ENCODE peak calls at places on chromosomes 13 and 19, in nine cellular contexts. C is psoas muscle; U is lung; S is right atrium auricular region; X is GM23338; A is mammary epithelial cell; T is OCI-LY7; Z is keratinocyte; H is CD4-positive, alpha-beta memory T cell. V is an unnamed sample. For H3K4me1 and H3K36me3, the result is how much of the 10 kb centered on the place peaks cover.

GRCh38 chr19:720691-721160 is 12.0 kb downstream of the PALM start:
- DNase-seq in C (no peak), U (no peak), S (no peak), X (peak), A (no peak), T (no peak), Z (no peak), H (no peak), V (no peak)

GRCh38 chr13:21344662-21345176 is 114.4 kb downstream of the ZDHHC20 start:
- DNase-seq in C (no peak), U (no peak), S (no peak), X (no peak), A (no peak), T (peak), Z (no peak), H (peak), V (no peak)

GRCh38 chr19:24033308-24033961 is 53.6 kb upstream of the ZNF254 start:
- DNase-seq in C (peak), U (peak), S (peak), X (peak), A (peak), T (peak), Z (no peak), H (peak), V (peak)

GRCh38 chr19:33459691-33460090 is 61.9 kb downstream of the PEPD start:
- DNase-seq in C (no peak), U (no peak), S (no peak), X (no peak), A (no peak), T (no peak), Z (no peak), H (no peak), V (no peak)

GRCh38 chr13:98286814-98287213 is 109.7 kb upstream of the RNF113B start:
- DNase-seq in C (no peak), U (no peak), S (no peak), X (no peak), A (no peak), T (no peak), Z (no peak), H (no peak), V (no peak)

GRCh38 chr19:49636230-49636932 is 3.6 kb downstream of the RRAS start:
- DNase-seq in C (no peak), U (no peak), S (no peak), X (no peak), A (no peak), T (no peak), Z (no peak), H (no peak), V (no peak)

GRCh38 chr13:40094056-40094455 is 438.6 kb downstream of the COG6 start:
- DNase-seq in C (no peak), U (no peak), S (no peak), X (no peak), A (peak), T (no peak), Z (no peak), H (no peak), V (no peak)

GRCh38 chr13:49206641-49207040 is 13.5 kb upstream of the MLNR start:
- DNase-seq in C (no peak), U (no peak), S (no peak), X (no peak), A (no peak), T (no peak), Z (no peak), H (no peak), V (no peak)

GRCh38 chr19:19600793-19601346 is 17.6 kb downstream of the PBX4 start:
- DNase-seq in C (no peak), U (no peak), S (no peak), X (no peak), A (no peak), T (no peak), Z (no peak), H (no peak), V (no peak)

GRCh38 chr19:10565028-10565566 is 713 bp downstream of the KRI1 start:
- DNase-seq in C (peak), U (no peak), S (no peak), X (peak), A (no peak), T (peak), Z (no peak), H (peak), V (no peak)

GRCh38 chr19:29714953-29715694 is at the start of gene C19orf12:
- DNase-seq in C (peak), U (peak), S (no peak), X (peak), A (peak), T (peak), Z (no peak), H (no peak), V (no peak)

GRCh38 chr13:52842440-52842839 is 6.0 kb downstream of the PCDH8 start:
- DNase-seq in C (no peak), U (no peak), S (no peak), X (no peak), A (no peak), T (no peak), Z (no peak), H (no peak), V (no peak)

GRCh38 chr13:38979891-38980627 is 10.6 kb downstream of the STOML3 start:
- DNase-seq in C (peak), U (no peak), S (no peak), X (peak), A (no peak), T (no peak), Z (no peak), H (no peak), V (no peak)

GRCh38 chr19:16078759-16079707 is 2.7 kb downstream of the TPM4 start:
- DNase-seq in C (peak), U (peak), S (peak), X (peak), A (peak), T (peak), Z (peak), H (peak), V (no peak)

GRCh38 chr19:42005504-42005903 is 11.5 kb upstream of the ATP1A3 start:
- DNase-seq in C (no peak), U (no peak), S (no peak), X (no peak), A (no peak), T (no peak), Z (no peak), H (no peak), V (no peak)

GRCh38 chr13:75101997-75102720 is 379.8 kb downstream of the TBC1D4 start:
- DNase-seq in C (no peak), U (no peak), S (no peak), X (peak), A (peak), T (no peak), Z (no peak), H (no peak), V (no peak)

GRCh38 chr19:15913384-15913783 is 15.5 kb upstream of the CYP4F2 start:
- DNase-seq in C (no peak), U (no peak), S (peak), X (no peak), A (no peak), T (no peak), Z (no peak), H (no peak), V (no peak)

GRCh38 chr13:48942131-48942530 is 33.6 kb upstream of the FNDC3A start:
- DNase-seq in C (no peak), U (no peak), S (no peak), X (no peak), A (peak), T (no peak), Z (no peak), H (no peak), V (no peak)

GRCh38 chr13:96191367-96191766 is 101.5 kb downstream of the HS6ST3 start:
- DNase-seq in C (no peak), U (no peak), S (no peak), X (no peak), A (no peak), T (no peak), Z (no peak), H (no peak), V (no peak)
- H3K4me3 ChIP-seq in C (no peak), U (no peak), S (no peak), X (no peak), A (no peak), T (no peak), Z (no peak), H (no peak), V (no peak)

DNA sequence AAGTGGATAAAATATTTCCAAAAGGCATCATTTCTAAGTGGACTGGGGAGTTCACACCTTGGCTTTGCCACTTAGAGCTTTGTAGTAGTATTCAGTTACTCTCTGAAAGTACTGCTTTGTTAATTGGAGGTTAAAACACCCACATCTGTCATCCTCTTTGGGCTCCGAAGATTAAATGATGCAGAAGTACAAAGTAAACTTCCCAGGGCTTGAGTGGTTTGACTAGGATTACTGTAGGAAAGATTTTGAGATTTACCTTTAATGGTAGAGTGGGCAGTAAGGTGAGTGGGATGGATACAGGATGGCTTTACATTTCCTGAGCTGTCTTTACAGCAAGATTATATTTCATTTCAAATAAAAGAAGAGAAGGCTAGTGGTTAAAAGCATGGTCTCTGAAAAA is 42.4 kb downstream of the WASF3 start:
- DNase-seq in C (no peak), U (no peak), S (no peak), X (no peak), A (no peak), T (no peak), Z (no peak), H (no peak), V (no peak)
- H3K4me1 ChIP-seq in C (under half), U (under half), S (under half), X (under half), A (under half), T (under half), Z (under half), H (under half), V (under half)

DNA sequence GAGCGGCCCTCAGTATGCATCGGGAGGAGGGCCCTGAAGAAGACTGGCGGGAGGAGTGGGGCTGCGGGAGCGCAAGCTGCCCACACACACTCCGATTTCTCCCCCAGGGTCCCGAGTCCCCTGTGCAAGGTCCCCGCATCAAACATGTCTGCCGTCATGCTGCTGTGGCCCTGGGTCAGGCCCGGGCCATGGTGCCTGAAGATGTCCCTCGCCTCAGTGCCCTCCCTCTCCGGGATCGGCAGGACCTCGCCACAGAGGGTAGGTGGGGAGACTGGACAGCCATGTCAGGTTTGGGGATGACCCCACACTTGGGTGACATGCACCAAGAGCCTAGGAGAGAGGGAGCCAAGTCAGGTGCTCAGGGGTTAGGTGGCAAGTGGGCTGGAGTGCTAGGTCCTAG is 4.7 kb downstream of the KMT2B start:
- DNase-seq in C (no peak), U (no peak), S (no peak), X (no peak), A (no peak), T (no peak), Z (no peak), H (no peak), V (no peak)
- H3K36me3 ChIP-seq in C (under half), U (half or more), S (half or more), X (under half), A (under half), T (half or more), Z (under half), H (half or more), V (half or more)

GRCh38 chr13:112859817-112860190 is 109.2 kb upstream of the MCF2L start:
- DNase-seq in C (no peak), U (no peak), S (no peak), X (no peak), A (no peak), T (peak), Z (no peak), H (no peak), V (no peak)

GRCh38 chr13:112857914-112858490 is 111.0 kb upstream of the MCF2L start:
- DNase-seq in C (no peak), U (no peak), S (no peak), X (no peak), A (no peak), T (no peak), Z (no peak), H (no peak), V (no peak)

GRCh38 chr13:112861876-112862615 is 107.0 kb upstream of the MCF2L start:
- DNase-seq in C (no peak), U (no peak), S (no peak), X (no peak), A (no peak), T (no peak), Z (no peak), H (no peak), V (no peak)

GRCh38 chr13:112855859-112856258 is 113.2 kb upstream of the MCF2L start:
- DNase-seq in C (no peak), U (no peak), S (no peak), X (no peak), A (no peak), T (no peak), Z (no peak), H (no peak), V (no peak)

GRCh38 chr13:112859128-112859816 is 109.7 kb upstream of the MCF2L start:
- DNase-seq in C (no peak), U (no peak), S (no peak), X (no peak), A (no peak), T (no peak), Z (no peak), H (no peak), V (no peak)
- H3K4me3 ChIP-seq in C (no peak), U (no peak), S (no peak), X (no peak), A (no peak), T (no peak), Z (no peak), H (no peak), V (no peak)

GRCh38 chr19:55178781-55179569 is 1.1 kb downstream of the SYT5 start:
- DNase-seq in C (peak), U (no peak), S (no peak), X (peak), A (peak), T (peak), Z (no peak), H (peak), V (no peak)
- H3K4me1 ChIP-seq in C (under half), U (under half), S (under half), X (under half), A (under half), T (under half), Z (under half), H (under half), V (under half)

DNA sequence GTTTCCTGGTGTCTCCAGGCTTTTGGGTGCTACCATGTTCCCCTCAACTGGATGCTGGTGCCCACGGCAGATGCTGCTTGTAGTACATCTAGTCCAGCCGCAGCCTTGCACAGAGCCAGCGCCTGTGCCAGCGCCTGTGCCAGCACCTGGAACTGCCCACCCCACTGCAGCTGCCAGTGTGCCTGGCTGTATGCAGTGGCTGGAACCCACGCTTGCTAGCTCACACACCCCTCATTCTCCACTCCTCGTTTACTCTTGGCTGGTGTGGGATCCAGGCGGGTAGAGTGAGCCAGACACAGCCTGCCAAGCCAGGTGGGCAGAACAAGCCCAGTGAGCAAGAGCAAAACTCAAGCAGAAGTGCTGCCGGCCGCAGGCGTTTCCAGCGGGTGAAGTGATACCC is 428.6 kb downstream of the SLITRK1 start:
- DNase-seq in C (no peak), U (no peak), S (no peak), X (no peak), A (no peak), T (no peak), Z (no peak), H (no peak), V (no peak)
- H3K36me3 ChIP-seq in C (under half), U (under half), S (under half), X (under half), A (under half), T (under half), Z (under half), H (under half), V (under half)

GRCh38 chr19:44752123-44752815 is 3.8 kb downstream of the BCL3 start:
- DNase-seq in C (no peak), U (no peak), S (no peak), X (no peak), A (no peak), T (peak), Z (no peak), H (no peak), V (no peak)
- H3K4me3 ChIP-seq in C (peak), U (peak), S (no peak), X (peak), A (no peak), T (peak), Z (no peak), H (peak), V (no peak)

GRCh38 chr19:13010992-13011652 is 15.8 kb downstream of the NFIX start:
- DNase-seq in C (no peak), U (no peak), S (no peak), X (no peak), A (no peak), T (no peak), Z (no peak), H (no peak), V (no peak)
- H3K4me1 ChIP-seq in C (half or more), U (under half), S (under half), X (half or more), A (half or more), T (under half), Z (half or more), H (under half), V (under half)

GRCh38 chr13:36880961-36881360 is 39.1 kb downstream of the SMAD9 start:
- DNase-seq in C (no peak), U (no peak), S (no peak), X (no peak), A (no peak), T (no peak), Z (no peak), H (no peak), V (no peak)
- H3K36me3 ChIP-seq in C (under half), U (under half), S (under half), X (under half), A (under half), T (under half), Z (under half), H (under half), V (under half)

V was measured in iPS DF 6.9.